ENCODE peak calls at places on chromosomes 13 and 19, in four cellular contexts. One of them, this sample, is unnamed.

GRCh38 chr19:34972163-34972705 is 8.2 kb upstream of the ZNF792 start:
- DNase-seq in glutamatergic neuron: no peak
- DNase-seq in omental fat pad: no peak
- DNase-seq in mammary epithelial cell: no peak
- DNase-seq in this sample: no peak

GRCh38 chr13:20943519-20944012 is 41.0 kb upstream of the XPO4 start:
- DNase-seq in glutamatergic neuron: peak; percentile 86
- DNase-seq in omental fat pad: peak; percentile 76
- DNase-seq in mammary epithelial cell: peak; percentile 85
- DNase-seq in this sample: peak; percentile 79

GRCh38 chr19:46955114-46955812 is 64.4 kb upstream of the NPAS1 start:
- DNase-seq in glutamatergic neuron: no peak
- DNase-seq in omental fat pad: no peak
- DNase-seq in mammary epithelial cell: no peak
- DNase-seq in this sample: peak; percentile 43

GRCh38 chr19:7447648-7448047 is 41.2 kb downstream of the PEX11G start:
- DNase-seq in glutamatergic neuron: no peak
- DNase-seq in omental fat pad: no peak
- DNase-seq in mammary epithelial cell: no peak
- DNase-seq in this sample: no peak

GRCh38 chr19:13055213-13056051 is 47.2 kb downstream of the LYL1 start:
- DNase-seq in glutamatergic neuron: peak; percentile 73
- DNase-seq in omental fat pad: no peak
- DNase-seq in mammary epithelial cell: peak; percentile 51
- DNase-seq in this sample: no peak

GRCh38 chr19:17209126-17210036 is 5.8 kb upstream of the USE1 start:
- DNase-seq in glutamatergic neuron: peak; percentile 72
- DNase-seq in omental fat pad: no peak
- DNase-seq in mammary epithelial cell: no peak
- DNase-seq in this sample: peak; percentile 83

GRCh38 chr19:43526884-43527859 is at the start of gene ETHE1:
- DNase-seq in glutamatergic neuron: peak; percentile 93
- DNase-seq in omental fat pad: peak; percentile 63
- DNase-seq in mammary epithelial cell: peak; percentile 78
- DNase-seq in this sample: peak; percentile 90

GRCh38 chr13:55654243-55654642 is 1486.5 kb upstream of the PRR20A start:
- DNase-seq in glutamatergic neuron: no peak
- DNase-seq in omental fat pad: no peak
- DNase-seq in mammary epithelial cell: no peak
- DNase-seq in this sample: no peak

GRCh38 chr19:53998223-53998622 is 6.8 kb downstream of the CACNG6 start:
- DNase-seq in glutamatergic neuron: no peak
- DNase-seq in omental fat pad: no peak
- DNase-seq in mammary epithelial cell: no peak
- DNase-seq in this sample: no peak

GRCh38 chr13:67230774-67231480 is 791 bp upstream of the PCDH9 start:
- DNase-seq in glutamatergic neuron: peak; percentile 72
- DNase-seq in omental fat pad: no peak
- DNase-seq in mammary epithelial cell: peak; percentile 63
- DNase-seq in this sample: peak; percentile 59

GRCh38 chr13:109481046-109481445 is 305.3 kb downstream of the IRS2 start:
- DNase-seq in glutamatergic neuron: no peak
- DNase-seq in omental fat pad: no peak
- DNase-seq in mammary epithelial cell: no peak
- DNase-seq in this sample: no peak

GRCh38 chr19:10344780-10345179 is 5.4 kb upstream of the ICAM3 start:
- DNase-seq in glutamatergic neuron: no peak
- DNase-seq in omental fat pad: no peak
- DNase-seq in mammary epithelial cell: no peak
- DNase-seq in this sample: no peak

GRCh38 chr13:42107006-42107405 is 58.6 kb downstream of the DGKH start:
- DNase-seq in glutamatergic neuron: no peak
- DNase-seq in omental fat pad: no peak
- DNase-seq in mammary epithelial cell: no peak
- DNase-seq in this sample: no peak

GRCh38 chr19:4061178-4061682 is 5.5 kb downstream of the ZBTB7A start:
- DNase-seq in glutamatergic neuron: no peak
- DNase-seq in omental fat pad: peak; percentile 62
- DNase-seq in mammary epithelial cell: peak; percentile 70
- DNase-seq in this sample: no peak

GRCh38 chr13:112687836-112688559 is 1.8 kb upstream of the ATP11A start:
- DNase-seq in glutamatergic neuron: no peak
- DNase-seq in omental fat pad: no peak
- DNase-seq in mammary epithelial cell: no peak
- DNase-seq in this sample: no peak

GRCh38 chr13:47417485-47417884 is 520.6 kb upstream of the HTR2A start:
- DNase-seq in glutamatergic neuron: no peak
- DNase-seq in omental fat pad: no peak
- DNase-seq in mammary epithelial cell: no peak
- DNase-seq in this sample: no peak

GRCh38 chr19:56707821-56708220 is 36.3 kb upstream of the ZNF835 start:
- DNase-seq in glutamatergic neuron: no peak
- DNase-seq in omental fat pad: no peak
- DNase-seq in mammary epithelial cell: no peak
- DNase-seq in this sample: no peak

GRCh38 chr13:71879129-71879535 is 12.1 kb upstream of the DACH1 start:
- DNase-seq in glutamatergic neuron: no peak
- DNase-seq in omental fat pad: no peak
- DNase-seq in mammary epithelial cell: peak; percentile 37
- DNase-seq in this sample: peak; percentile 29

GRCh38 chr19:37077615-37077928 is 661 bp upstream of the ZNF420 start:
- DNase-seq in glutamatergic neuron: no peak
- DNase-seq in omental fat pad: no peak
- DNase-seq in mammary epithelial cell: no peak
- DNase-seq in this sample: no peak

GRCh38 chr19:2043269-2043641 is 7.8 kb downstream of the MKNK2 start:
- DNase-seq in glutamatergic neuron: no peak
- DNase-seq in omental fat pad: no peak
- DNase-seq in mammary epithelial cell: no peak
- DNase-seq in this sample: no peak

GRCh38 chr19:37997911-37998344 is 90.9 kb downstream of the SIPA1L3 start:
- DNase-seq in glutamatergic neuron: no peak
- DNase-seq in omental fat pad: no peak
- DNase-seq in mammary epithelial cell: peak; percentile 91
- DNase-seq in this sample: no peak

DNA sequence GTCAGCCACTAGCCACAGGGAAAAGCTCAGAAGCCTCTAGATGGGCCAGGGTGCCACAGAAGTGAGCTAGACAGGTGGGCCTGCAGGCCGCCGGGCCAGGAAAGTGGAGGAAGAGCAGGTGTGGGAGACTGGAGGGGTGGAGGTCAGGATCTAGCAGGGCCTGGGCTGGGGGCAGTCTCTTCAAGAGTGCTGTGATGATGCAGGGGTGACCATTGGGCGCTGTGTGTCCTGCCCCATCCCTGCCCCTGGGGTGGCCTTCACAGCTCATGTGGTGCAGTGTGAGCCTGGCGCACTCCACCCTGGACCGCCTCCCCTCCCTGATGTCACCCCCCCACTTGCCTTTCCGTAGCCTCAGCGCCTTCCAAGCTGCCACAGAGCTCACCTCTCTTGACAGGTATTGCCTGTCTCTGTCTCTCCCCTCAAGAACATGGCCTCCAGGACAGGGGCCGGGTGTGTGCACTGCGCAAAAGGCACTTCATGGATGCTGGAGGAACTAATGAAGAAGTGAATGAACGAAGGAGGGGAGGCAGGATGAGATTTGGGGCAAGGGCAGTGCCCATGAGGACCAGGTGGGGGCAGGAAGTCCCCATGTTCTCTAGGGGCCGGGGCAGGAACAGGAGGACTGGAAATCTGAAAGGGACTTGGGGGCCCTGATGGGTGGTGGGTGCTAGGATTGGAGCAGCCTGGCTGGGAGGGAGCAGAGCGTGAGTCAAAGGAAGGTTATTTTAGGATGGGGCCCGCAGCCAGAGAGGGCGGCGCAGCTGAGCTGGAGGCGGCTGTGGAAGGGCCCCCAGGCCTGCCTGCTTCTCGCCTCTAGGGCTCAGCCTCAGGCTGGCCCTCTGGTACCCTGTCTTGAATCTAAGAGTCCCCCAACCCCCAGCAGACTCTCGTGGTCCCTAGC is 6.6 kb downstream of the SSBP4 start:
- DNase-seq in glutamatergic neuron: no peak
- DNase-seq in omental fat pad: no peak
- DNase-seq in mammary epithelial cell: no peak
- DNase-seq in this sample: no peak
- TF ChIP-seq CTCF in glutamatergic neuron: no peak
- TF ChIP-seq CTCF in omental fat pad: no peak
- TF ChIP-seq CTCF in mammary epithelial cell: peak; percentile 7
- TF ChIP-seq CTCF in this sample: no peak

GRCh38 chr13:45544520-45544919 is 71.0 kb downstream of the ERICH6B start:
- DNase-seq in glutamatergic neuron: no peak
- DNase-seq in omental fat pad: no peak
- DNase-seq in mammary epithelial cell: no peak
- DNase-seq in this sample: no peak
- TF ChIP-seq CTCF in glutamatergic neuron: no peak
- TF ChIP-seq CTCF in omental fat pad: no peak
- TF ChIP-seq CTCF in mammary epithelial cell: peak; percentile 18
- TF ChIP-seq CTCF in this sample: no peak

GRCh38 chr13:44107357-44108121 is 227.8 kb downstream of the LACC1 start:
- DNase-seq in glutamatergic neuron: no peak
- DNase-seq in omental fat pad: no peak
- DNase-seq in mammary epithelial cell: peak; percentile 38
- DNase-seq in this sample: no peak
- TF ChIP-seq CTCF in glutamatergic neuron: no peak
- TF ChIP-seq CTCF in omental fat pad: no peak
- TF ChIP-seq CTCF in mammary epithelial cell: no peak
- TF ChIP-seq CTCF in this sample: no peak

GRCh38 chr13:44967656-44968451 is 21.4 kb downstream of the NUFIP1 start:
- DNase-seq in glutamatergic neuron: no peak
- DNase-seq in omental fat pad: no peak
- DNase-seq in mammary epithelial cell: no peak
- DNase-seq in this sample: no peak
- TF ChIP-seq CTCF in glutamatergic neuron: no peak
- TF ChIP-seq CTCF in omental fat pad: no peak
- TF ChIP-seq CTCF in mammary epithelial cell: no peak
- TF ChIP-seq CTCF in this sample: no peak

GRCh38 chr13:73940098-73940497 is 194.1 kb downstream of the KLF12 start:
- DNase-seq in glutamatergic neuron: no peak
- DNase-seq in omental fat pad: no peak
- DNase-seq in mammary epithelial cell: no peak
- DNase-seq in this sample: no peak
- TF ChIP-seq CTCF in glutamatergic neuron: no peak
- TF ChIP-seq CTCF in omental fat pad: no peak
- TF ChIP-seq CTCF in mammary epithelial cell: no peak
- TF ChIP-seq CTCF in this sample: no peak

GRCh38 chr19:27746691-27747380 is 1466.1 kb downstream of the UQCRFS1 start:
- DNase-seq in glutamatergic neuron: peak; percentile 52
- DNase-seq in omental fat pad: no peak
- DNase-seq in mammary epithelial cell: peak; percentile 15
- DNase-seq in this sample: peak; percentile 7
- TF ChIP-seq CTCF in glutamatergic neuron: no peak
- TF ChIP-seq CTCF in omental fat pad: no peak
- TF ChIP-seq CTCF in mammary epithelial cell: peak; percentile 38
- TF ChIP-seq CTCF in this sample: no peak

GRCh38 chr13:24112791-24113190 is 47.7 kb upstream of the SPATA13 start:
- DNase-seq in glutamatergic neuron: no peak
- DNase-seq in omental fat pad: no peak
- DNase-seq in mammary epithelial cell: no peak
- DNase-seq in this sample: no peak
- TF ChIP-seq CTCF in glutamatergic neuron: no peak
- TF ChIP-seq CTCF in omental fat pad: no peak
- TF ChIP-seq CTCF in mammary epithelial cell: no peak
- TF ChIP-seq CTCF in this sample: no peak

GRCh38 chr13:92938481-92939020 is 288.1 kb upstream of the GPC6 start:
- DNase-seq in glutamatergic neuron: no peak
- DNase-seq in omental fat pad: no peak
- DNase-seq in mammary epithelial cell: no peak
- DNase-seq in this sample: no peak

GRCh38 chr13:92941167-92941566 is 285.4 kb upstream of the GPC6 start:
- DNase-seq in glutamatergic neuron: no peak
- DNase-seq in omental fat pad: no peak
- DNase-seq in mammary epithelial cell: no peak
- DNase-seq in this sample: no peak
- TF ChIP-seq CTCF in glutamatergic neuron: no peak
- TF ChIP-seq CTCF in omental fat pad: no peak
- TF ChIP-seq CTCF in mammary epithelial cell: no peak
- TF ChIP-seq CTCF in this sample: no peak

This sample was measured in GM13976.